ENCODE peak calls at places on chromosomes 4 and X, in ten cellular contexts. B is fibroblast of the aortic adventitia; J is stromal cell of bone marrow; N is right lobe of liver; T is astrocyte of the hippocampus; K is astrocyte; X is NB4; L is naive thymus-derived CD4-positive, alpha-beta T cell; H is T-helper 9 cell; M is lower lobe of right lung. E is an unnamed sample.

GRCh38 chr4:38670939-38671593 is 7.1 kb downstream of the KLF3 start:
- DNase-seq in B (no peak), J (no peak), N (peak; percentile 40), T (no peak), K (no peak), X (peak; percentile 52), L (no peak), H (no peak), M (peak; percentile 61), E (no peak)

GRCh38 chr4:15149234-15149841 is 147.1 kb downstream of the CPEB2 start:
- DNase-seq in B (peak; percentile 59), J (no peak), N (no peak), T (no peak), K (peak; percentile 35), X (no peak), L (no peak), H (no peak), M (no peak), E (no peak)

GRCh38 chrX:133151320-133151719 is 54.4 kb upstream of the USP26 start:
- DNase-seq in B (no peak), J (no peak), N (no peak), T (no peak), K (no peak), X (no peak), L (no peak), H (no peak), M (no peak), E (no peak)

GRCh38 chrX:138001219-138001618 is 435.3 kb downstream of the ZIC3 start:
- DNase-seq in B (no peak), J (no peak), N (no peak), T (no peak), K (no peak), X (no peak), L (no peak), H (no peak), M (no peak), E (no peak)

GRCh38 chr4:176549161-176549865 is 229.5 kb downstream of the SPCS3 start:
- DNase-seq in B (peak; percentile 54), J (peak; percentile 44), N (no peak), T (no peak), K (peak; percentile 60), X (no peak), L (no peak), H (no peak), M (no peak), E (no peak)

GRCh38 chr4:185700635-185701034 is 111.4 kb downstream of the SORBS2 start:
- DNase-seq in B (no peak), J (no peak), N (no peak), T (no peak), K (no peak), X (no peak), L (no peak), H (no peak), M (no peak), E (no peak)

GRCh38 chrX:114675365-114675764 is 91.5 kb downstream of the HTR2C start:
- DNase-seq in B (peak; percentile 61), J (peak; percentile 2), N (no peak), T (peak; percentile 1), K (peak; percentile 66), X (no peak), L (no peak), H (no peak), M (no peak), E (no peak)

GRCh38 chr4:142660728-142661127 is 185.4 kb downstream of the INPP4B start:
- DNase-seq in B (no peak), J (no peak), N (no peak), T (no peak), K (no peak), X (peak; percentile 2), L (no peak), H (no peak), M (no peak), E (no peak)

GRCh38 chrX:150310417-150310816 is 52.7 kb upstream of the MAMLD1 start:
- DNase-seq in B (no peak), J (no peak), N (no peak), T (no peak), K (no peak), X (no peak), L (no peak), H (no peak), M (no peak), E (no peak)

GRCh38 chr4:124173892-124174291 is 538.6 kb downstream of the ANKRD50 start:
- DNase-seq in B (no peak), J (no peak), N (no peak), T (no peak), K (no peak), X (no peak), L (no peak), H (no peak), M (no peak), E (no peak)

GRCh38 chrX:71493111-71493613 is 39.7 kb upstream of the OGT start:
- DNase-seq in B (peak; percentile 64), J (peak; percentile 3), N (no peak), T (no peak), K (no peak), X (peak; percentile 13), L (no peak), H (no peak), M (peak; percentile 36), E (no peak)

GRCh38 chr4:40055379-40055872 is 1.2 kb upstream of the N4BP2 start:
- DNase-seq in B (no peak), J (peak; percentile 12), N (no peak), T (no peak), K (peak; percentile 62), X (peak; percentile 92), L (peak; percentile 63), H (no peak), M (no peak), E (no peak)

GRCh38 chr4:126451237-126451885 is 1136.6 kb downstream of the FAT4 start:
- DNase-seq in B (no peak), J (peak; percentile 58), N (no peak), T (peak; percentile 18), K (peak; percentile 8), X (no peak), L (no peak), H (no peak), M (no peak), E (no peak)

GRCh38 chr4:182895791-182896292 is 21.3 kb downstream of the DCTD start:
- DNase-seq in B (no peak), J (no peak), N (peak; percentile 55), T (no peak), K (no peak), X (no peak), L (no peak), H (no peak), M (no peak), E (no peak)

GRCh38 chr4:126969360-126969759 is 663.4 kb upstream of the INTU start:
- DNase-seq in B (no peak), J (no peak), N (no peak), T (no peak), K (no peak), X (no peak), L (no peak), H (no peak), M (no peak), E (no peak)

GRCh38 chrX:13216139-13216538 is 103.7 kb downstream of the ATXN3L start:
- DNase-seq in B (no peak), J (no peak), N (no peak), T (no peak), K (peak; percentile 58), X (no peak), L (no peak), H (no peak), M (no peak), E (no peak)

GRCh38 chrX:105515561-105515960 is 295.1 kb upstream of the TEX13A start:
- DNase-seq in B (no peak), J (no peak), N (no peak), T (no peak), K (peak; percentile 3), X (no peak), L (no peak), H (no peak), M (no peak), E (no peak)

GRCh38 chrX:74924449-74925209 is 623 bp downstream of the NEXMIF start:
- DNase-seq in B (no peak), J (no peak), N (peak; percentile 33), T (peak; percentile 73), K (peak; percentile 1), X (no peak), L (peak; percentile 34), H (peak; percentile 1), M (peak; percentile 63), E (peak; percentile 56)

GRCh38 chr4:11532138-11532537 is 103.4 kb upstream of the HS3ST1 start:
- DNase-seq in B (no peak), J (no peak), N (no peak), T (no peak), K (no peak), X (no peak), L (no peak), H (no peak), M (no peak), E (no peak)

GRCh38 chr4:165443276-165443675 is 64.5 kb downstream of the CPE start:
- DNase-seq in B (no peak), J (no peak), N (no peak), T (peak; percentile 58), K (peak; percentile 53), X (no peak), L (no peak), H (no peak), M (no peak), E (no peak)

GRCh38 chr4:6367313-6367945 is 97.8 kb downstream of the WFS1 start:
- DNase-seq in B (no peak), J (no peak), N (no peak), T (no peak), K (no peak), X (no peak), L (no peak), H (no peak), M (no peak), E (no peak)

GRCh38 chrX:10618911-10619310 is 1.5 kb downstream of the MID1 start:
- DNase-seq in B (peak; percentile 29), J (no peak), N (no peak), T (peak; percentile 35), K (no peak), X (no peak), L (no peak), H (no peak), M (no peak), E (no peak)